ENCODE peak calls at places on chromosomes 3 and 15, in five cellular contexts. P, V, I, A and B are unnamed samples.

GRCh38 chr3:159239054-159239453 is 437.2 kb downstream of the MFSD1 start:
- DNase-seq in A (no peak), I (no peak), V (no peak), P (no peak), B (no peak)

GRCh38 chr3:59178698-59179097 is 128.9 kb upstream of the CFAP20DC start:
- DNase-seq in V (no peak), I (no peak), A (no peak), P (no peak), B (no peak)

GRCh38 chr3:174495928-174496327 is 363.2 kb upstream of the NAALADL2 start:
- DNase-seq in A (no peak), V (peak), P (peak), I (no peak), B (no peak)

GRCh38 chr3:183460059-183461052 is 31.9 kb upstream of the MCF2L2 start:
- DNase-seq in A (no peak), I (no peak), P (no peak), V (no peak), B (no peak)

GRCh38 chr3:109685084-109686079 is 348.0 kb upstream of the DPPA4 start:
- DNase-seq in P (peak), A (peak), I (no peak), V (peak), B (no peak)

GRCh38 chr15:90860942-90861675 is 7.3 kb upstream of the FURIN start:
- DNase-seq in P (no peak), V (no peak), A (no peak), I (no peak), B (no peak)

GRCh38 chr3:46400000-46400734 is 6.7 kb downstream of the CCR5AS start:
- DNase-seq in I (no peak), V (peak), A (no peak), P (peak), B (no peak)

GRCh38 chr3:98325055-98325454 is 28.6 kb upstream of the OR5K4 start:
- DNase-seq in V (no peak), A (no peak), P (no peak), I (no peak), B (no peak)

GRCh38 chr3:45606991-45607712 is 12.6 kb downstream of the LIMD1 start:
- DNase-seq in A (no peak), I (no peak), P (no peak), V (no peak), B (no peak)

GRCh38 chr3:151166161-151166560 is 36.9 kb downstream of the GPR171 start:
- DNase-seq in V (no peak), P (no peak), I (no peak), A (no peak), B (no peak)

GRCh38 chr3:851098-851790 is 241.6 kb upstream of the CNTN6 start:
- DNase-seq in I (peak), P (no peak), A (no peak), V (no peak), B (peak)

GRCh38 chr3:13463618-13464400 is 16.3 kb upstream of the HDAC11 start:
- DNase-seq in I (no peak), P (no peak), V (no peak), A (no peak), B (no peak)

DNA sequence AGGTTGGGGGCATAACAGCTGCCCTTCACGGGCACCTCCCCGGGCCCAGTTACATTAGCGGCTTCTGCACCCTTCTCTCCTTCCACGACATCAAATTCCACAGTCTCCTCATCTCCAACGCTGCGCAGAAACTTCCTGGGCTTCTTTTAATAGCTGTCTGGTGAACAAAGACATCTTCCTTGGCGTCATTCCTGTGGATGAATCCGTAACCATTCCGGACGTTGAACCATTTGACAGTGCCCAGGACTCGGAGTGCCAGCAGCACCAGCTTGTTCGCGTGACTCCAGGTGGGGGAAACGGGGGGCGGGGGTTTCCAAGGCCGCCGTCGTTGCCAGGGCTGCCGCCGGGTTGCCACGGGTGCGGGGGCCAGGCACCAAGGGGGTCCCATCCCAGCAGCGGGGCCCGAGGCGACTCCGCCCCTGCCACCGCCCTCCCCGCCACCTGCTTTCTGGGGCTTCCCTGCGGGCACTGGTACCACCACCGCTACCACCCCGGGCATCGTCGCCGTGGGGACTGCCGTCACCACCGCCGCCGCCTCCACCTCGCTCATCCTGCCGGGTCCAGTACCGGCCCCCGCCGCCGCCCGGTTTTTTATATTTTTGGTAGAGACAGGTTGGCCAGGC is 22.8 kb downstream of the RGMA start:
- DNase-seq in A (no peak), I (no peak), V (no peak), P (no peak), B (no peak)
- TF ChIP-seq CTCF in A (no peak), I (no peak), V (no peak), P (no peak), B (no peak)

DNA sequence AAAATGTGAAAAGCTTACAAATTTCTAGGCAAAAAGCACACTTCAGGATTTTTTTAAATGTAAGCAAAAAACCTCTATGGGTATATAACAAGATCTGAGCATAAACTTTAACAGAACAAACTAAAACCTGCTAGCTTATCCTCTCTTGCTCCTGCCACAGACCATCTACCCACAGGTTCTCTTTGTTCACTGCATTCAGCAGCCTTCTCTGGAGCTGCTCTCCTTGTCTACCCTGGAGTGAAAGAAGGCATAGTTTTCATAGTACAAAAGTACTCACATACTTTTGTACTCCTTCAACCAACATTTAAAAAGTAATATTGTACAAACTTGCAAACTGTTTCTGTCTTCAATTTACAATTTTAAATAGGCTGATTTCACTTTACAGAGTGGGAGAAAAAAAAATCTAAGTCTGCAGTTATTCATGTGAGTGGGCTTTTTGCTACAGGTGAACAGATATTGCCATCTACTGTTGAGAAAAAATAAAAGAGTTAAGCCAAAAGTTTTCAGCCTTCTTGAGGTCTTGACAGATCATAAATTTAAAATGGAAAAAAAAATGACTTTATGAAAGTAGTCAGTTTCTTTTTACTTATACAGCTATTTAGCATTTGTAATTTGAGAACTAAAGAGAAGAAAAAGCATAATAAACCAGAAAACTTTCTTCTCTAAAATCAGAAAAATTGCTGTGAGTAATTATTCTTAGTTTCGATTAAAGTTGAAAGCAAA is 20.4 kb downstream of the TERC start:
- DNase-seq in P (no peak), A (no peak), V (no peak), I (no peak), B (no peak)
- TF ChIP-seq CTCF in P (no peak), A (no peak), V (peak), I (peak), B (peak)

GRCh38 chr3:19215427-19215826 is 67.1 kb downstream of the KCNH8 start:
- DNase-seq in I (no peak), V (no peak), P (no peak), A (no peak), B (no peak)

GRCh38 chr3:19216669-19217337 is 68.5 kb downstream of the KCNH8 start:
- DNase-seq in A (no peak), I (no peak), V (no peak), P (no peak), B (no peak)

GRCh38 chr3:19213608-19214220 is 65.4 kb downstream of the KCNH8 start:
- DNase-seq in P (no peak), I (no peak), A (no peak), V (no peak), B (no peak)
- TF ChIP-seq CTCF in P (no peak), I (peak), A (no peak), V (no peak), B (no peak)

GRCh38 chr3:25532763-25533162 is 104.7 kb downstream of the RARB start:
- DNase-seq in P (peak), V (no peak), I (peak), A (no peak), B (no peak)
- TF ChIP-seq CTCF in P (peak), V (peak), I (no peak), A (no peak), B (peak)

GRCh38 chr3:66502267-66502874 is 1.5 kb upstream of the LRIG1 start:
- DNase-seq in A (no peak), I (no peak), P (no peak), V (no peak), B (no peak)

GRCh38 chr3:66502981-66503380 is 2.2 kb upstream of the LRIG1 start:
- DNase-seq in P (no peak), V (no peak), A (no peak), I (no peak), B (no peak)

GRCh38 chr3:66500575-66501482 is at the start of gene LRIG1:
- DNase-seq in A (peak), P (peak), I (peak), V (peak), B (peak)

GRCh38 chr3:66499881-66500574 is 794 bp downstream of the LRIG1 start:
- DNase-seq in A (peak), P (no peak), I (peak), V (peak), B (no peak)

GRCh38 chr3:66501483-66502266 is 853 bp upstream of the LRIG1 start:
- DNase-seq in V (peak), I (no peak), P (no peak), A (no peak), B (no peak)
- TF ChIP-seq CTCF in V (peak), I (no peak), P (peak), A (no peak), B (no peak)

GRCh38 chr15:73051811-73052678 is at the start of gene NEO1:
- DNase-seq in P (peak), I (peak), A (peak), V (peak), B (peak)

GRCh38 chr15:73053398-73053723 is 1.1 kb downstream of the NEO1 start:
- DNase-seq in I (no peak), A (no peak), P (no peak), V (peak), B (no peak)

GRCh38 chr15:73051402-73051810 is 857 bp upstream of the NEO1 start:
- DNase-seq in P (no peak), A (peak), I (no peak), V (no peak), B (no peak)

GRCh38 chr15:73054417-73054963 is 2.2 kb downstream of the NEO1 start:
- DNase-seq in I (no peak), A (no peak), V (no peak), P (no peak), B (no peak)

GRCh38 chr15:73052679-73053397 is 575 bp downstream of the NEO1 start:
- DNase-seq in P (no peak), I (peak), A (peak), V (peak), B (no peak)
- TF ChIP-seq CTCF in P (peak), I (peak), A (no peak), V (no peak), B (peak)

GRCh38 chr15:100207053-100207452 is 134.7 kb downstream of the ADAMTS17 start:
- DNase-seq in I (no peak), V (no peak), A (no peak), P (no peak), B (no peak)
- TF ChIP-seq CTCF in I (no peak), V (no peak), A (no peak), P (no peak), B (no peak)